ENCODE peak calls at places on chromosome 12, in six cellular contexts. P, H, T, K, B and L are unnamed samples.

GRCh38 chr12:109377139-109377685 is 29.5 kb downstream of the MYO1H start:
- DNase-seq in B (no peak), P (no peak), K (no peak), T (no peak), H (peak; percentile 42), L (no peak)

GRCh38 chr12:119014368-119014767 is 33.0 kb downstream of the SRRM4 start:
- DNase-seq in H (no peak), P (no peak), B (no peak), T (no peak), K (peak; percentile 10), L (no peak)

GRCh38 chr12:47272412-47273190 is 192.8 kb upstream of the AMIGO2 start:
- DNase-seq in T (no peak), H (no peak), P (peak; percentile 46), K (no peak), B (no peak), L (no peak)

GRCh38 chr12:6229224-6229748 is 29.1 kb downstream of the CD9 start:
- DNase-seq in K (no peak), T (no peak), H (no peak), B (no peak), P (no peak), L (no peak)

GRCh38 chr12:62268956-62269355 is 8.8 kb downstream of the USP15 start:
- DNase-seq in T (no peak), H (no peak), P (peak; percentile 76), B (no peak), K (no peak), L (no peak)

GRCh38 chr12:113440947-113441782 is 19.0 kb downstream of the SDSL start:
- DNase-seq in T (no peak), H (no peak), B (no peak), K (no peak), P (no peak), L (no peak)

GRCh38 chr12:93722757-93723567 is 45.8 kb downstream of the CRADD start:
- DNase-seq in P (no peak), B (no peak), T (no peak), H (no peak), K (no peak), L (no peak)

GRCh38 chr12:124869011-124869665 is 5.5 kb upstream of the SCARB1 start:
- DNase-seq in P (peak; percentile 45), T (no peak), K (peak; percentile 78), H (no peak), B (no peak), L (no peak)

GRCh38 chr12:132856581-132856980 is 27.9 kb upstream of the GOLGA3 start:
- DNase-seq in B (no peak), T (no peak), P (no peak), K (no peak), H (no peak), L (no peak)

GRCh38 chr12:53561590-53561953 is 54.3 kb upstream of the NPFF start:
- DNase-seq in H (no peak), B (peak; percentile 45), P (peak; percentile 95), T (no peak), K (no peak), L (no peak)

GRCh38 chr12:754871-755562 is 2.6 kb downstream of the WNK1 start:
- DNase-seq in H (no peak), K (peak; percentile 64), T (no peak), P (peak; percentile 76), B (no peak), L (no peak)

GRCh38 chr12:25500651-25501050 is 52.4 kb downstream of the LMNTD1 start:
- DNase-seq in P (no peak), K (no peak), B (no peak), H (no peak), T (no peak), L (no peak)

GRCh38 chr12:113727651-113728061 is 238.5 kb downstream of the RBM19 start:
- DNase-seq in K (no peak), P (no peak), B (no peak), H (no peak), T (no peak), L (no peak)

GRCh38 chr12:42182394-42182793 is 37.7 kb upstream of the GXYLT1 start:
- DNase-seq in B (no peak), K (no peak), P (no peak), T (no peak), H (no peak), L (no peak)

GRCh38 chr12:49832836-49833421 is 4.7 kb upstream of the NCKAP5L start:
- DNase-seq in T (no peak), B (no peak), H (no peak), P (peak; percentile 72), K (no peak), L (no peak)

GRCh38 chr12:23906329-23906728 is 43.1 kb downstream of the SOX5 start:
- DNase-seq in T (no peak), K (peak; percentile 37), P (peak; percentile 63), B (no peak), H (no peak), L (no peak)

GRCh38 chr12:95336387-95337067 is 118.9 kb downstream of the VEZT start:
- DNase-seq in T (peak; percentile 86), P (peak; percentile 94), H (peak; percentile 89), K (peak; percentile 86), B (peak; percentile 89), L (no peak)

GRCh38 chr12:100840748-100841147 is 46.2 kb downstream of the ANO4 start:
- DNase-seq in P (no peak), K (no peak), H (no peak), T (no peak), B (no peak), L (no peak)

GRCh38 chr12:87270894-87271293 is 758.3 kb downstream of the C12orf50 start:
- DNase-seq in K (no peak), P (peak; percentile 86), B (no peak), T (no peak), H (no peak), L (no peak)

GRCh38 chr12:55762646-55763045 is 19.7 kb downstream of the GDF11 start:
- DNase-seq in H (no peak), P (no peak), K (no peak), T (no peak), B (no peak), L (no peak)

GRCh38 chr12:104747956-104748355 is 210.1 kb downstream of the SLC41A2 start:
- DNase-seq in T (no peak), H (no peak), P (no peak), B (no peak), K (no peak), L (no peak)

GRCh38 chr12:4203772-4204376 is 69.7 kb upstream of the CCND2 start:
- DNase-seq in K (peak; percentile 20), P (no peak), T (no peak), B (no peak), H (peak; percentile 93), L (no peak)

GRCh38 chr12:42128888-42129287 is 15.8 kb downstream of the GXYLT1 start:
- DNase-seq in T (no peak), K (no peak), B (no peak), P (no peak), H (no peak), L (no peak)

GRCh38 chr12:115320967-115321366 is 637.0 kb upstream of the TBX3 start:
- DNase-seq in K (no peak), H (no peak), B (no peak), T (no peak), P (no peak), L (no peak)

GRCh38 chr12:54932038-54932437 is 52.5 kb downstream of the TESPA1 start:
- DNase-seq in P (no peak), T (no peak), K (no peak), B (no peak), H (no peak), L (no peak)

GRCh38 chr12:78018146-78018910 is 187.6 kb downstream of the NAV3 start:
- DNase-seq in K (no peak), T (no peak), H (no peak), B (no peak), P (peak; percentile 64), L (no peak)

GRCh38 chr12:591167-591570 is 72.1 kb downstream of the NINJ2 start:
- DNase-seq in P (no peak), B (no peak), K (no peak), H (no peak), T (no peak), L (no peak)

GRCh38 chr12:40055227-40055579 is 50.7 kb downstream of the SLC2A13 start:
- DNase-seq in P (peak; percentile 40), B (peak; percentile 2), H (no peak), T (no peak), K (no peak), L (no peak)

GRCh38 chr12:89059061-89059460 is 293.2 kb downstream of the DUSP6 start:
- DNase-seq in T (no peak), H (no peak), K (no peak), B (no peak), P (peak; percentile 46), L (no peak)

GRCh38 chr12:46005151-46005797 is 14.9 kb upstream of the SCAF11 start:
- DNase-seq in B (no peak), T (no peak), K (peak; percentile 27), H (no peak), P (peak; percentile 50), L (no peak)

GRCh38 chr12:13165578-13166120 is 30.9 kb upstream of the EMP1 start:
- DNase-seq in K (peak; percentile 10), H (no peak), B (no peak), P (peak; percentile 81), T (peak; percentile 2), L (peak; percentile 32)

GRCh38 chr12:50568338-50569155 is 63.8 kb downstream of the DIP2B start:
- DNase-seq in H (no peak), B (no peak), T (no peak), P (peak; percentile 41), K (peak; percentile 21), L (no peak)

GRCh38 chr12:27468241-27468640 is 21.7 kb downstream of the SMCO2 start:
- DNase-seq in K (no peak), P (no peak), B (no peak), T (no peak), H (no peak), L (no peak)

GRCh38 chr12:40170593-40170992 is 54.2 kb upstream of the LRRK2 start:
- DNase-seq in K (no peak), H (no peak), T (no peak), P (no peak), B (no peak), L (no peak)

GRCh38 chr12:121400332-121401139 is 618 bp downstream of the RNF34 start:
- DNase-seq in P (peak; percentile 37), B (no peak), T (peak; percentile 32), K (peak; percentile 40), H (peak; percentile 28), L (peak; percentile 76)